ENCODE peak calls at places on chromosomes 16 and 17, in six cellular contexts. S is GM12878, G is A549, B is K562, A is H1, Q is SK-N-SH. N is an unnamed sample.

GRCh38 chr17:9854255-9854654 is 28.5 kb downstream of the GLP2R start:
- DNase-seq in S (no peak), G (no peak), B (no peak), A (no peak), Q (no peak), N (no peak)

GRCh38 chr17:76881408-76881807 is 13.2 kb downstream of the MGAT5B start:
- DNase-seq in S (no peak), G (no peak), B (no peak), A (no peak), Q (no peak), N (no peak)

GRCh38 chr17:56297142-56297541 is 143.9 kb downstream of the ANKFN1 start:
- DNase-seq in S (no peak), G (no peak), B (no peak), A (no peak), Q (no peak), N (no peak)

GRCh38 chr16:58197314-58198012 is 443 bp downstream of the CSNK2A2 start:
- DNase-seq in S (no peak), G (no peak), B (peak), A (peak), Q (peak), N (no peak)

GRCh38 chr16:75251280-75252048 is at the start of gene BCAR1:
- DNase-seq in S (no peak), G (peak), B (peak), A (peak), Q (peak), N (peak)

GRCh38 chr16:85227262-85227923 is 115.1 kb upstream of the CIBAR2 start:
- DNase-seq in S (peak), G (no peak), B (no peak), A (no peak), Q (no peak), N (no peak)

GRCh38 chr16:85007815-85008214 is 3.5 kb downstream of the ZDHHC7 start:
- DNase-seq in S (no peak), G (no peak), B (no peak), A (no peak), Q (no peak), N (no peak)

GRCh38 chr17:46772013-46772878 is 46.2 kb downstream of the WNT3 start:
- DNase-seq in S (no peak), G (peak), B (no peak), A (peak), Q (no peak), N (peak)

GRCh38 chr16:10923650-10924214 is 18.5 kb downstream of the DEXI start:
- DNase-seq in S (no peak), G (no peak), B (no peak), A (no peak), Q (no peak), N (peak)

GRCh38 chr16:48001306-48001885 is 154.4 kb downstream of the ABCC12 start:
- DNase-seq in S (no peak), G (no peak), B (no peak), A (peak), Q (no peak), N (no peak)

GRCh38 chr17:76556759-76557367 is 17.0 kb downstream of the PRCD start:
- DNase-seq in S (no peak), G (peak), B (no peak), A (no peak), Q (no peak), N (peak)

GRCh38 chr17:77011173-77012011 is 129.4 kb upstream of the SEC14L1 start:
- DNase-seq in S (no peak), G (peak), B (peak), A (peak), Q (peak), N (peak)

GRCh38 chr16:56551796-56552738 is 12.8 kb upstream of the MT4 start:
- DNase-seq in S (no peak), G (no peak), B (no peak), A (no peak), Q (no peak), N (peak)

GRCh38 chr17:41654134-41654907 is 29.9 kb upstream of the KRT17 start:
- DNase-seq in S (no peak), G (peak), B (no peak), A (no peak), Q (no peak), N (no peak)

GRCh38 chr16:81437860-81438259 is 6.7 kb upstream of the CMIP start:
- DNase-seq in S (no peak), G (no peak), B (no peak), A (no peak), Q (no peak), N (no peak)

GRCh38 chr17:35731239-35731931 is at the start of gene RASL10B:
- DNase-seq in S (no peak), G (no peak), B (peak), A (peak), Q (peak), N (peak)

GRCh38 chr17:81396722-81397313 is 1.6 kb downstream of the BAHCC1 start:
- DNase-seq in S (no peak), G (peak), B (no peak), A (peak), Q (peak), N (no peak)

DNA sequence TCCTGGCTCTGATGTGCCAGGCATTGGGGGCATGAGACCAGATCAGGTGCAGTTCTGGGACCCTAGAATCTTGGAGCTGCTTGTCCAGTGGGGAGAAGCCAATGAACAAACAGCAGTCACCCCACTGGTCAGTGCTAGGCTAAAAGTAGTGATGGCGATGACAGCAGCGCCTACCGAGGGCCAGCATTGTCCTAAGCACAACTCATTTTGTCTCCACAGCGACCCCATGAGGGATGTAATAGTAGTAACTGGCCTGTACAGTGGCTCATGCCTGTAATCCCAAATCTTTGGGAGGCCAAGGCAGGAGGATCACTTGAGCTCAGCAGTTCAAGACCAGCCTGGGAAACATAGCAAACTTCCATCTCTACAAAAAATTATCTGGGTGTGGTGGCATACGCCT is 6.2 kb downstream of the SMCR8 start:
- DNase-seq in S (no peak), G (peak), B (peak), A (no peak), Q (no peak), N (no peak)
- TF ChIP-seq CHD2 in S (no peak), G (no peak), B (no peak), A (no peak), Q (no peak), N (no peak)

DNA sequence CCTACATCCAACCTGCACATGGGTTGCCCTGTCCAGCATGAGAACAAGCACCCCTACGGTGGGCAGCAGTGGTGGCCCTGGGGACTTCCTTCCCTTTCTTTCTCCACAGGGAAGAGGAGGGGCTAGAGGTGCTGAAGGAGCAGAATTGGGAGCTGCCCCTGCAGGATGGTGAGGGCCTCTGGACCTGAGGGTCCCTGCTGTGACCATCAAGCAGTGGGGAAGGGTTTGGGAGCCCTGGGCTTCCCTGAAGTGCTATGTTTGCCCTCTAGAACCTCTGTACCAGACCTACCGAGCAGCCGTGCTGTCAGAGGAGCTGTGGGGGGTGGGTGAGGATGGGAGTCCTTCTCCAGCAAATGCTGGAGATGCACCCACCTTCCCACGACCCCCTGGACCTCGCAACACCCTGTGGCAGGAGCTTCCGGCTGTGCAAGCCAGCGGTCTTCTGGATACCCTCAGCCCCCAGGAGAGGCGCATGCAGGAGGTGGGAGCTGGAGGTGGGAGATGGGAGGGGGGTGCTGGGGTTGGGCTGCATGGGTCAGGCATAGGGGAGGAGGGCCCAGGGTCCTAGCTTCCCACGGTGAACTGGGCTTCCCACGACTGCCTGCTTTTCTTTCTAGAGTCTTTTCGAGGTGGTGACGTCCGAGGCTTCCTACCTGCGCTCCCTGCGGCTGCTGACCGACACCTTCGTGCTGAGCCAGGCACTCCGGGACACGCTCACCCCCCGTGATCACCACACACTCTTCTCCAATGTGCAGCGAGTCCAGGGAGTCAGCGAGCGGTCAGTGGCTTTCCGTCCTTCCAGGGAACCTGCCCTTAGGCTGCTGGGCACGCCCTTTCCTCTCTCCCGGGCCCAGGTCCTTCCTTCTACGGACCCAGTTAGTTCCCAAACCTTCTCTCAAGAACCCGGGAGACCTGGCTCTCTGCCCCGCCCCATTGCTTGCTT is 5.0 kb downstream of the ARHGEF15 start:
- DNase-seq in S (no peak), G (no peak), B (no peak), A (no peak), Q (peak), N (no peak)
- TF ChIP-seq CHD2 in S (no peak), G (no peak), B (no peak), A (no peak), Q (no peak), N (no peak)

GRCh38 chr17:71500761-71501555 is 619.9 kb upstream of the SOX9 start:
- DNase-seq in S (no peak), G (no peak), B (no peak), A (no peak), Q (no peak), N (no peak)
- TF ChIP-seq CHD2 in S (no peak), G (no peak), B (no peak), A (no peak), Q (no peak), N (no peak)

DNA sequence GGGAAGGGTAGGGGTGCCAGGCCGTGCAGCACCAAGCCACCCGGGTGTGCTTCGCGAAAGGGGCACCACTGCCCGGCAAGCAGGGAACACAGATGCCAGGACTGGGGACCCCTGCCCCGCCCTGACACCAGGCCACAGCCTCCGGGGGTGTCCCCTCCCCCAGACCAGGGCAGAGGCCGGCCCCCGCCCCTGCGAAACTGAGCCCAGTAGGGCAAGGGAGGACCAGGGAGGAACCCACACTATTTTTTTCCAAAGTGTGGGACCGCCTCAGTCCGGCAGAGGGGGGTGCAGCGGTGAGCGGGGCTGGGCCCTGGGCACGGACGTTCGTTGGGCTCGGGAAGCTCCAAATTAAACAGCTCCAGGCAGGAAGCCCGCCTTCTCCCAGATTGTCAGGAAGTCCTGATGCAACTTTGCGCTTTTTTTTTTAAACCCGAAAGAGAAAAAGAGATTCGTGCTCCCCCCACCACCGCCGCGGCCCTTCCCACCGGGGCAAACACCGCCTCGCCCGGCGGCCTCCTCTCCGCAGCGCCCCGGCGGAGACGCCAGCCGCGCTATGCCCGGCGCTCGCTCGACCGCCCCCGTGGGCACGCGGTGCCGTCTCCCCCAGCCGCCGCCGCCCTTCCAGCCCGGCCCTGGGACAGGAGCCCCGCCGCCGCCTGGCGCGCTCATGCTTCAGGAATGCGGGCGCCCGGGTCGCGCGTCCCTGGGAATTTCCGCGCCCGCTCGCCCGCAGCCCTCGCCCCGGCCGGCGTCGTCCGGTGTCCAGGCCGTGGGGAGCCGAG is 755 bp downstream of the PIEZO1 start:
- DNase-seq in S (no peak), G (peak), B (peak), A (peak), Q (peak), N (peak)
- TF ChIP-seq CHD2 in S (no peak), G (no peak), B (no peak), A (no peak), Q (no peak), N (no peak)

DNA sequence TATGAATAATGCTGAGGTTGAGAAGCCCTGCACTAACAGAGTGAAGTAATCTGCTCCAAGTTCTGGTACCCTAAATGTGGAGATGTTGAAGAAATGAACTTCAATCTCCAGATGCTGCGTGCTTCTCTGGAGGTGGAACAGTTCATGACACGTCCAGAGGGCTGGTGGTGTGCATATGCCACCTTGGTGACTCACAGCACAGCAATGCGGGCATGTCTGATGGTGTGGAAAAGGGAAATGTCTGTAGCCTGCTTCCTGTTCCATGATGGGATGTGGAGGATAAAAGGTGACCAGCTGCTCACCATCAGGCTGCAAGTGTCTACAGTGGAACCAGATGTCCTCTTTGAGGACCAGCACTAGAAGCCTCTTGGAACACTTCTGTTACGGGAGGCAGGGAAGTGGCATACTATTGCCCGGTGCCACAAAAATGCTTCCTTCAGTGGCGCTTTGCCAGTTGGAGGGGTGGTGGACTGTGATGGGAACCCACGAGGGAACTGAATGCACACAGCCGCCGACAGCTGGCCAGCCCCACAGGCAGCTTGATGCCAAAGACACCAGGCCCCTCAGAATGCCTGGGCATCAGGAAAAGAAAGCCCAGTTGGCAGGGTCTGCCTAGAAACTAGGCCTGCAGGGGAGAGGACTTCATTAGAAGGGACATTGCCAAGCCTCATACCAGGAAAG is 19.9 kb downstream of the SNX11 start:
- DNase-seq in S (no peak), G (peak), B (no peak), A (no peak), Q (no peak), N (no peak)
- TF ChIP-seq CHD2 in S (no peak), G (no peak), B (no peak), A (no peak), Q (no peak), N (no peak)